ENCODE peak calls at places on chromosome 11, in seven cellular contexts. M is kidney tubule cell, N is anterior cingulate cortex, V is K562, F is C1 segment of cervical spinal cord, A is nephron progenitor cell, D is H9. X is an unnamed sample.

GRCh38 chr11:12617632-12618031 is 56.6 kb upstream of the TEAD1 start:
- DNase-seq in N (no peak), D (no peak), M (no peak), A (no peak), V (no peak), F (no peak), X (no peak)

GRCh38 chr11:66701432-66702240 is 23.9 kb upstream of the RBM4B start:
- DNase-seq in D (no peak), F (no peak), V (peak; percentile 91), N (no peak), M (no peak), A (no peak), X (no peak)

GRCh38 chr11:18080451-18080850 is 25.4 kb downstream of the SAAL1 start:
- DNase-seq in V (no peak), A (no peak), F (no peak), D (no peak), N (no peak), M (peak; percentile 5), X (no peak)

GRCh38 chr11:94241896-94242295 is 62.5 kb upstream of the IZUMO1R start:
- DNase-seq in N (no peak), V (no peak), D (no peak), F (no peak), M (no peak), A (no peak), X (no peak)

GRCh38 chr11:56331861-56332491 is 13.9 kb upstream of the OR8K1 start:
- DNase-seq in F (no peak), M (no peak), N (no peak), V (no peak), A (no peak), D (peak; percentile 41), X (no peak)

GRCh38 chr11:63510360-63511130 is 4.7 kb downstream of the LGALS12 start:
- DNase-seq in M (no peak), F (peak; percentile 42), N (peak; percentile 76), D (no peak), V (peak; percentile 7), A (no peak), X (no peak)

GRCh38 chr11:65501530-65502273 is 2.9 kb downstream of the MALAT1 start:
- DNase-seq in A (no peak), D (no peak), F (no peak), N (no peak), V (no peak), M (peak; percentile 61), X (no peak)

GRCh38 chr11:63769044-63769718 is 606 bp upstream of the ZFTA start:
- DNase-seq in N (no peak), M (peak; percentile 39), F (no peak), A (peak; percentile 60), D (no peak), V (peak; percentile 76), X (peak; percentile 29)

GRCh38 chr11:126317681-126318641 is 14.1 kb downstream of the DCPS start:
- DNase-seq in F (peak; percentile 29), A (no peak), M (peak; percentile 44), V (no peak), N (no peak), D (no peak), X (peak; percentile 28)

GRCh38 chr11:100562102-100562501 is 125.0 kb upstream of the ARHGAP42 start:
- DNase-seq in M (peak; percentile 84), D (no peak), N (no peak), A (no peak), F (no peak), V (no peak), X (peak; percentile 88)

GRCh38 chr11:34251640-34251980 is 106.2 kb downstream of the ABTB2 start:
- DNase-seq in F (no peak), D (no peak), V (no peak), A (no peak), N (no peak), M (no peak), X (peak; percentile 51)

GRCh38 chr11:64444838-64445441 is 86.0 kb downstream of the RPS6KA4 start:
- DNase-seq in V (peak; percentile 70), M (peak; percentile 30), F (no peak), N (no peak), D (no peak), A (peak; percentile 22), X (peak; percentile 30)

GRCh38 chr11:3165152-3165705 is at the start of gene OSBPL5:
- DNase-seq in M (peak; percentile 70), N (peak; percentile 65), V (peak; percentile 85), F (no peak), A (peak; percentile 82), D (no peak), X (peak; percentile 26)

GRCh38 chr11:128862913-128863660 is 4.0 kb downstream of the KCNJ1 start:
- DNase-seq in D (no peak), M (peak; percentile 66), V (no peak), A (no peak), N (no peak), F (no peak), X (peak; percentile 39)

GRCh38 chr11:62497132-62497915 is 49.3 kb downstream of the AHNAK start:
- DNase-seq in V (peak; percentile 27), N (no peak), D (peak; percentile 65), A (no peak), M (peak; percentile 75), F (no peak), X (peak; percentile 98)